ENCODE peak calls at places on chromosome 5, in six cellular contexts. C is K562, P is H1, E is SK-N-SH, M is GM12878, I is HepG2. Q is an unnamed sample.

GRCh38 chr5:167785896-167786295 is 505.5 kb upstream of the WWC1 start:
- DNase-seq in C (no peak), P (no peak), E (no peak), M (no peak), I (no peak), Q (no peak)

GRCh38 chr5:146706321-146706972 is 172.1 kb downstream of the PPP2R2B start:
- DNase-seq in C (peak; percentile 14), P (peak; percentile 68), E (no peak), M (no peak), I (peak; percentile 12), Q (no peak)

GRCh38 chr5:38329132-38329715 is 70.9 kb downstream of the EGFLAM start:
- DNase-seq in C (no peak), P (no peak), E (no peak), M (no peak), I (no peak), Q (no peak)

GRCh38 chr5:143355710-143356109 is 47.8 kb downstream of the NR3C1 start:
- DNase-seq in C (peak; percentile 56), P (no peak), E (peak; percentile 50), M (no peak), I (peak; percentile 76), Q (peak; percentile 84)

GRCh38 chr5:82356808-82357671 is 78.9 kb upstream of the RPS23 start:
- DNase-seq in C (peak; percentile 92), P (no peak), E (no peak), M (peak; percentile 40), I (peak; percentile 93), Q (peak; percentile 98)

GRCh38 chr5:71892641-71893340 is 173.7 kb downstream of the CARTPT start:
- DNase-seq in C (no peak), P (no peak), E (no peak), M (no peak), I (no peak), Q (no peak)

GRCh38 chr5:2746642-2747041 is 4.8 kb downstream of the IRX2 start:
- DNase-seq in C (no peak), P (no peak), E (no peak), M (no peak), I (no peak), Q (no peak)

GRCh38 chr5:165296401-165297130 is 1791.1 kb downstream of the MAT2B start:
- DNase-seq in C (no peak), P (no peak), E (no peak), M (no peak), I (no peak), Q (no peak)

GRCh38 chr5:129094924-129095797 is 612 bp downstream of the ISOC1 start:
- DNase-seq in C (peak; percentile 80), P (peak; percentile 81), E (peak; percentile 73), M (peak; percentile 21), I (peak; percentile 80), Q (no peak)

GRCh38 chr5:100904259-100904822 is 1.3 kb upstream of the ST8SIA4 start:
- DNase-seq in C (peak; percentile 14), P (no peak), E (no peak), M (no peak), I (no peak), Q (no peak)

GRCh38 chr5:105640328-105640727 is 2030.4 kb downstream of the EFNA5 start:
- DNase-seq in C (no peak), P (no peak), E (no peak), M (no peak), I (no peak), Q (no peak)

GRCh38 chr5:347712-348284 is 26.3 kb downstream of the AHRR start:
- DNase-seq in C (no peak), P (no peak), E (no peak), M (no peak), I (no peak), Q (no peak)

GRCh38 chr5:64789457-64789856 is 20.7 kb downstream of the CWC27 start:
- DNase-seq in C (no peak), P (no peak), E (no peak), M (no peak), I (no peak), Q (no peak)

GRCh38 chr5:116751684-116752083 is 177.1 kb upstream of the SEMA6A start:
- DNase-seq in C (no peak), P (no peak), E (no peak), M (no peak), I (no peak), Q (no peak)

GRCh38 chr5:116765441-116765840 is 190.8 kb upstream of the SEMA6A start:
- DNase-seq in C (no peak), P (no peak), E (no peak), M (no peak), I (peak; percentile 83), Q (no peak)

GRCh38 chr5:128101676-128102075 is 18.1 kb downstream of the SLC12A2 start:
- DNase-seq in C (no peak), P (no peak), E (no peak), M (no peak), I (no peak), Q (no peak)

GRCh38 chr5:95555553-95555952 is 652 bp downstream of the ARSK start:
- DNase-seq in C (no peak), P (no peak), E (no peak), M (no peak), I (no peak), Q (no peak)

GRCh38 chr5:129241755-129242154 is 147.2 kb downstream of the ISOC1 start:
- DNase-seq in C (no peak), P (no peak), E (no peak), M (no peak), I (no peak), Q (no peak)

GRCh38 chr5:116652196-116652729 is 77.6 kb upstream of the SEMA6A start:
- DNase-seq in C (no peak), P (peak; percentile 49), E (no peak), M (peak; percentile 85), I (peak; percentile 97), Q (peak; percentile 79)

GRCh38 chr5:82349651-82350050 is 71.5 kb upstream of the RPS23 start:
- DNase-seq in C (peak; percentile 67), P (peak; percentile 87), E (peak; percentile 22), M (no peak), I (no peak), Q (no peak)

GRCh38 chr5:154487541-154487940 is 9.5 kb upstream of the HAND1 start:
- DNase-seq in C (no peak), P (no peak), E (peak; percentile 81), M (peak; percentile 60), I (no peak), Q (no peak)

GRCh38 chr5:154485092-154485491 is 7.1 kb upstream of the HAND1 start:
- DNase-seq in C (no peak), P (no peak), E (no peak), M (no peak), I (no peak), Q (no peak)

GRCh38 chr5:154484393-154484944 is 6.4 kb upstream of the HAND1 start:
- DNase-seq in C (no peak), P (no peak), E (no peak), M (no peak), I (no peak), Q (no peak)

GRCh38 chr5:154485850-154486426 is 7.9 kb upstream of the HAND1 start:
- DNase-seq in C (no peak), P (no peak), E (peak; percentile 63), M (no peak), I (no peak), Q (no peak)

DNA sequence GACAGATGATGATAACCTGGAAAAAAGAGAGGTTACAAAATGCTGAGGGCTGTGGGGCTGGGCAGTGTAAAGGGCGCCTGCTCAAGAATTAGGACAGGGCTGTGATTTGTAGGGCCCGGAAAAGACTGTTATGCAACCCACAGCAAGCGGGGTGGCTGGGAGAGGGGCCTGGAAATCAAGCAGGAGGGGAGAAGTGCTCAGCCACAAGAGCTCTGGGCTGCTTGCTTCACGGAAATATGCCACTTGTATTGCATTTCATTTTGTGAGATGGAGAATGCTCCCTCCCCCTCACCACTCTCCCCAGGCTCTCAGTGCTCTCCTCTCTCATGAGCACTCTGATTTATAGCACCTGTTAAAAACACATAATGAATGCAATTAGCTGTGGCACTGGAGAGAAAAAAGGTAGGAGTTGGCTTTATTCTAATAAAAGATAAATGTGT is 8.4 kb upstream of the HAND1 start:
- DNase-seq in C (no peak), P (no peak), E (peak; percentile 81), M (no peak), I (no peak), Q (no peak)
- TF ChIP-seq JUND in C (no peak), P (no peak), E (no peak), M (no peak), I (no peak), Q (no peak)

GRCh38 chr5:141779642-141780041 is 97.6 kb upstream of the ARAP3 start:
- DNase-seq in C (peak; percentile 19), P (no peak), E (no peak), M (no peak), I (no peak), Q (no peak)
- TF ChIP-seq SIN3A in C (no peak), P (no peak), E (no peak), M (no peak), I (no peak), Q (no peak)

DNA sequence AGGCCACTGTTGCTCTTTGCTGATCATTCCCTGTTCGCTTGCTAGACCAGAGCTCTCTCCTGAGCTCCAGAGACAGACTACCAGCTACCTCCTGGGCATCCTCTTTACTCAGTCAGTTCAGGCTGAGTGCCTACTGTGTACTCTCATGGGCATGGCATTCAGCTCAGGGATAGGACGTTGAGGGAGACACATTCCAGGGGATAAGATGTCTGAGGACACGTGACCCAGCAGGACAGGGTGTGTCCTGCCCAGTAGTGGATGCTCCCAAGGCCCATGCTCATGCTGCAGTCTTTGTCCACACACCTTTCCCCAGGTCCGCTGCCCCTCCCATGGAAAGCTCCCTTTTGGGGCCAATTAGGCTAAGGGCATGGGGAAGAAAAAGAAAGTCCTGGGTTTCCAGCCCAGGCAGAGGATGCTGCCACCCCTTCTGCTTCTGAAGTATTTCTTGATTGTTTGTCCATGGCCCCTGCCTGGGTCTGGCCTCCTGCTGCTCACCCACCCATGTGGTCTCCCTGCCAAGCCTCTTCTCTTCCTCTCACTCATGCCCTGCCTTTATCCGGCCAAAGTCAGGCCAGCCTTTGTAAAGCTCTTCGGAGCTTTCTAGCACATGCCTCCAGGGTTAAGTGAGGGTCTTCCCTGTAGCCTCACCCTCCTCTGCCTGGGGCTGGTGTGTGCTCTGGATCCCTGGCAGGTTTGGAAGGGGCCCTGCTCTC is 60.5 kb upstream of the PITX1 start:
- DNase-seq in C (no peak), P (no peak), E (no peak), M (no peak), I (no peak), Q (no peak)
- TF ChIP-seq JUND in C (no peak), P (no peak), E (no peak), M (no peak), I (no peak), Q (no peak)

GRCh38 chr5:103602465-103602864 is 39.9 kb upstream of the NUDT12 start:
- DNase-seq in C (no peak), P (no peak), E (no peak), M (no peak), I (no peak), Q (no peak)

GRCh38 chr5:103601314-103601713 is 38.7 kb upstream of the NUDT12 start:
- DNase-seq in C (no peak), P (no peak), E (no peak), M (no peak), I (no peak), Q (no peak)

DNA sequence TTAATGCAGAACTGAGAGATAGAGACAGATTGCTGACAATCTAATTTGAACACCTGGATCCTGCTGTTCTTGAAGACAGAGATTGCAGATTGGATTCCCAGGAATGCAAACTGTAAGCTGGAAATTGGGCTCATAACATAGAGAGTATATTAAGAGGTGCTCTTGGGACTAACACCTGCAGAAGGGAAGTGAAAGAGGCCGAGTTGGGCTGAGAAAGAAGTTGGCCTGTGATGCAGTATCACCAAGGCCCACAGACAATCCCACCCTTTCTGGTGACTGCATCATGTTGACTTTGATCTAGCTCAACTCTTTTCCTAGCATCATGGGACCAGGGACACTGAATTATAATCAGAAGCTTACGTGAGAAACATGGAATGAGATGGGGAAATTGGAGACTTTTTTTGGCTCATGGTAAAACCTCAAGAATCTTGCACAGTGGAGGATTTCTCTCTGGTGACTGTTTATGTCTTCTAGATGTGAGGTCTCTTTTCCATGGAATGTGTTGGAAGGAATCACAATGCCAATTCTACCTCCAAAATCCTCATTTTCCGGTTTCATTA is 36.5 kb upstream of the NUDT12 start:
- DNase-seq in C (no peak), P (no peak), E (no peak), M (no peak), I (no peak), Q (no peak)
- TF ChIP-seq SIN3A in C (no peak), P (no peak), E (no peak), M (no peak), I (no peak), Q (no peak)

Q was measured in HCT116.